ENCODE peak calls at places on chromosome 12, in four cellular contexts. A is prostate gland, O is HFFc6, V is mucosa of gallbladder. Y is an unnamed sample.

GRCh38 chr12:67520611-67521010 is 127.9 kb upstream of the DYRK2 start:
- DNase-seq in V (no peak), A (no peak), O (no peak), Y (peak; percentile 19)

GRCh38 chr12:102406033-102406584 is 74.3 kb downstream of the IGF1 start:
- DNase-seq in V (peak; percentile 42), A (peak; percentile 37), O (no peak), Y (peak; percentile 99)

GRCh38 chr12:39138268-39138667 is 232.9 kb upstream of the CPNE8 start:
- DNase-seq in A (no peak), O (no peak), V (no peak), Y (no peak)

GRCh38 chr12:57745485-57745881 is 644 bp downstream of the TSPAN31 start:
- DNase-seq in A (no peak), O (no peak), V (no peak), Y (no peak)

GRCh38 chr12:52198454-52199215 is 6.8 kb upstream of the KRT80 start:
- DNase-seq in O (no peak), V (no peak), A (no peak), Y (peak; percentile 85)

GRCh38 chr12:1606021-1606622 is 11.7 kb upstream of the FBXL14 start:
- DNase-seq in A (peak; percentile 95), V (peak; percentile 84), O (peak; percentile 86), Y (peak; percentile 90)

GRCh38 chr12:116708826-116709756 is 28.8 kb downstream of the SPRING1 start:
- DNase-seq in A (peak; percentile 63), V (peak; percentile 45), O (peak; percentile 51), Y (peak; percentile 85)

GRCh38 chr12:6954754-6955461 is 3.8 kb downstream of the PTPN6 start:
- DNase-seq in V (no peak), A (no peak), O (no peak), Y (no peak)

GRCh38 chr12:24404086-24404815 is 454.8 kb upstream of the SOX5 start:
- DNase-seq in A (no peak), O (no peak), V (no peak), Y (no peak)

GRCh38 chr12:53710098-53710497 is 17.2 kb downstream of the CALCOCO1 start:
- DNase-seq in V (no peak), O (no peak), A (no peak), Y (no peak)

GRCh38 chr12:95790025-95790911 is at the start of gene NTN4:
- DNase-seq in O (peak; percentile 33), A (peak; percentile 52), V (peak; percentile 31), Y (peak; percentile 35)

GRCh38 chr12:132408001-132408400 is 78.6 kb upstream of the GALNT9 start:
- DNase-seq in A (peak; percentile 38), V (no peak), O (no peak), Y (no peak)

GRCh38 chr12:42744539-42745156 is 155.1 kb upstream of the PRICKLE1 start:
- DNase-seq in A (peak; percentile 64), O (peak; percentile 32), V (peak; percentile 21), Y (no peak)

GRCh38 chr12:67915335-67915851 is 73.9 kb upstream of the IFNG-AS1 start:
- DNase-seq in A (no peak), O (no peak), V (no peak), Y (no peak)

GRCh38 chr12:31324845-31325523 is 966 bp downstream of the SINHCAF start:
- DNase-seq in A (peak; percentile 59), O (peak; percentile 42), V (peak; percentile 52), Y (peak; percentile 38)

GRCh38 chr12:46209165-46209564 is 59.7 kb downstream of the SLC38A1 start:
- DNase-seq in V (no peak), A (no peak), O (peak; percentile 50), Y (no peak)

GRCh38 chr12:21766403-21766802 is 8.1 kb downstream of the KCNJ8 start:
- DNase-seq in V (no peak), O (no peak), A (no peak), Y (no peak)

GRCh38 chr12:14948672-14949071 is 10.3 kb upstream of the ERP27 start:
- DNase-seq in A (no peak), O (peak; percentile 25), V (peak; percentile 37), Y (no peak)

GRCh38 chr12:111451649-111452129 is 46.0 kb downstream of the SH2B3 start:
- DNase-seq in V (peak; percentile 14), A (no peak), O (peak; percentile 58), Y (peak; percentile 46)

GRCh38 chr12:68477256-68477655 is 133.4 kb upstream of the RAP1B start:
- DNase-seq in V (no peak), A (no peak), O (no peak), Y (no peak)

GRCh38 chr12:103495783-103496456 is at the start of gene C12orf42:
- DNase-seq in A (no peak), V (no peak), O (peak; percentile 25), Y (peak; percentile 83)

GRCh38 chr12:113062502-113063395 is 6.2 kb downstream of the DTX1 start:
- DNase-seq in O (no peak), V (no peak), A (no peak), Y (no peak)

GRCh38 chr12:21941522-21942376 is 523 bp upstream of the ABCC9 start:
- DNase-seq in A (no peak), O (no peak), V (peak; percentile 34), Y (no peak)

GRCh38 chr12:2745655-2746054 is 49.1 kb upstream of the FKBP4 start:
- DNase-seq in A (no peak), V (no peak), O (no peak), Y (no peak)

GRCh38 chr12:32331133-32331532 is 68.2 kb upstream of the FGD4 start:
- DNase-seq in V (no peak), A (no peak), O (peak; percentile 3), Y (no peak)

GRCh38 chr12:54572881-54573280 is 15.6 kb downstream of the PPP1R1A start:
- DNase-seq in V (no peak), O (no peak), A (no peak), Y (no peak)

GRCh38 chr12:12800406-12801180 is 12.6 kb upstream of the DDX47 start:
- DNase-seq in V (no peak), A (no peak), O (no peak), Y (no peak)

GRCh38 chr12:93645702-93646101 is 31.5 kb upstream of the CRADD start:
- DNase-seq in V (no peak), O (peak; percentile 21), A (no peak), Y (no peak)

GRCh38 chr12:103546959-103547358 is 40.1 kb upstream of the STAB2 start:
- DNase-seq in O (no peak), A (no peak), V (no peak), Y (peak; percentile 74)

GRCh38 chr12:48296586-48297396 is 53.9 kb downstream of the ZNF641 start:
- DNase-seq in V (peak; percentile 86), O (peak; percentile 66), A (peak; percentile 76), Y (no peak)

GRCh38 chr12:4221157-4221556 is 52.4 kb upstream of the CCND2 start:
- DNase-seq in V (no peak), A (no peak), O (no peak), Y (no peak)

GRCh38 chr12:109706747-109707469 is 6.7 kb upstream of the FAM222A start:
- DNase-seq in O (no peak), A (no peak), V (peak; percentile 86), Y (peak; percentile 73)

GRCh38 chr12:92898755-92899154 is 30.3 kb downstream of the EEA1 start:
- DNase-seq in O (peak; percentile 10), V (no peak), A (no peak), Y (no peak)

Y was measured in NCI-H345.